ENCODE peak calls at places on chromosome 19, in eight cellular contexts. Z is HFF-Myc, A is neural progenitor cell, N is lung, S is heart left ventricle, F is choroid plexus epithelial cell, K is astrocyte of the spinal cord, H is cardiac fibroblast. P is an unnamed sample.

GRCh38 chr19:23783634-23784033 is 24.9 kb upstream of the ZNF681 start:
- DNase-seq in Z (no peak), A (no peak), N (no peak), S (no peak), F (no peak), K (no peak), H (no peak), P (no peak)

GRCh38 chr19:47357788-47358680 is 8.9 kb downstream of the DHX34 start:
- DNase-seq in Z (no peak), A (peak), N (no peak), S (no peak), F (peak), K (no peak), H (no peak), P (no peak)

GRCh38 chr19:6425732-6426686 is 1.4 kb upstream of the KHSRP start:
- DNase-seq in Z (no peak), A (no peak), N (no peak), S (no peak), F (no peak), K (no peak), H (no peak), P (peak)

GRCh38 chr19:35056513-35057063 is 15.1 kb downstream of the HPN start:
- DNase-seq in Z (no peak), A (no peak), N (no peak), S (no peak), F (no peak), K (no peak), H (no peak), P (no peak)

GRCh38 chr19:14003279-14004051 is 2.7 kb downstream of the RFX1 start:
- DNase-seq in Z (no peak), A (no peak), N (no peak), S (peak), F (no peak), K (no peak), H (peak), P (no peak)

GRCh38 chr19:2054763-2055162 is 3.7 kb upstream of the MKNK2 start:
- DNase-seq in Z (no peak), A (no peak), N (no peak), S (no peak), F (no peak), K (no peak), H (no peak), P (peak)

GRCh38 chr19:43651758-43652545 is 12.3 kb upstream of the CADM4 start:
- DNase-seq in Z (peak), A (peak), N (peak), S (peak), F (peak), K (peak), H (peak), P (peak)

GRCh38 chr19:32852216-32852615 is 17.4 kb downstream of the SLC7A9 start:
- DNase-seq in Z (no peak), A (no peak), N (no peak), S (no peak), F (no peak), K (no peak), H (no peak), P (no peak)

GRCh38 chr19:40143612-40144011 is 47.6 kb upstream of the MAP3K10 start:
- DNase-seq in Z (peak), A (no peak), N (no peak), S (no peak), F (no peak), K (no peak), H (no peak), P (no peak)

GRCh38 chr19:751501-752341 is 809 bp downstream of the MISP start:
- DNase-seq in Z (no peak), A (no peak), N (no peak), S (peak), F (peak), K (peak), H (peak), P (peak)

GRCh38 chr19:29477831-29478577 is 47.8 kb upstream of the VSTM2B start:
- DNase-seq in Z (no peak), A (no peak), N (peak), S (no peak), F (no peak), K (no peak), H (no peak), P (no peak)

GRCh38 chr19:13843104-13843921 is 33.6 kb upstream of the NANOS3 start:
- DNase-seq in Z (no peak), A (peak), N (peak), S (peak), F (no peak), K (peak), H (peak), P (peak)

GRCh38 chr19:49428547-49429451 is 3.6 kb downstream of the GFY start:
- DNase-seq in Z (no peak), A (peak), N (no peak), S (no peak), F (no peak), K (no peak), H (no peak), P (no peak)

GRCh38 chr19:44752816-44753618 is 4.5 kb downstream of the BCL3 start:
- DNase-seq in Z (no peak), A (peak), N (peak), S (peak), F (peak), K (peak), H (peak), P (peak)
- TF ChIP-seq CTCF in Z (no peak), A (no peak), N (no peak), S (peak), F (peak), K (peak), H (peak), P (no peak)

GRCh38 chr19:46326608-46327007 is 20.3 kb upstream of the PPP5C start:
- DNase-seq in Z (no peak), A (no peak), N (no peak), S (no peak), F (no peak), K (no peak), H (no peak), P (no peak)

GRCh38 chr19:46320559-46320958 is 23.7 kb downstream of the HIF3A start:
- DNase-seq in Z (no peak), A (no peak), N (no peak), S (no peak), F (no peak), K (no peak), H (no peak), P (no peak)

GRCh38 chr19:46321653-46322052 is 24.8 kb downstream of the HIF3A start:
- DNase-seq in Z (no peak), A (no peak), N (no peak), S (no peak), F (no peak), K (no peak), H (no peak), P (no peak)

GRCh38 chr19:46328079-46328478 is 18.8 kb upstream of the PPP5C start:
- DNase-seq in Z (no peak), A (no peak), N (no peak), S (no peak), F (no peak), K (no peak), H (no peak), P (no peak)

DNA sequence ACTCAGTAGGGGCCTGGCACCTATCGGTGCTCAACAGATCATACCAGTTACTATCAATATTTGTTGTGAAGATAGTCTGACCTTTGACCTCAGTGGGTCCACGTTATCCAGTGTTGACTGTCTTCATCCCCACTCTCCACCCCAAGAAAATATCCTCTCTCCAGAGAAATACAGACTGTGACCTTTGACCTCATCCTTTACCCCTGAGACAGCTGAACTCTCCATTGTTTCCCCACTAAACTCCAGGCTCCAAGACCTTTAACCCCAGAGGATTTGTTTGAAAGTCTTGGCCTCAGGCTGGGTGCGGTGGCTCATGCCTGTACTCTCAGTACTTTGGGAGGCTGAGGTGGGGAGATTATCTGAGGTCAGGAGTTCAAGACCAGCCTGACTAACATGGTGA is 22.6 kb upstream of the PPP5C start:
- DNase-seq in Z (no peak), A (no peak), N (no peak), S (no peak), F (no peak), K (no peak), H (no peak), P (no peak)
- TF ChIP-seq CTCF in Z (no peak), A (no peak), N (no peak), S (no peak), F (no peak), K (no peak), H (no peak), P (no peak)

DNA sequence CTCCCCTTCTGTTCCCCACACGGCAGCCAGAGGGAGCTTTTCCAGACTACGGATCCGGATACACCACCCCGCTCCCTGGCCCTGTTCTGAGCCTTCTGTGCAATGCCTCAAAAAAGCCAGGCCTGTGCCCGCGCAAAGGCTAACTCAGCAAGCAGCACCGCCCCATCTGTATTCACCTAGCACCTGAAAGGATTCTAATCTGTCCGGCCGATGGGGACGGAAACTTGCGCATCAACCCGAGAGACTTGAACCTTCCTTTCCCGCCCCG is 589 bp downstream of the ZBTB45 start:
- DNase-seq in Z (peak), A (peak), N (peak), S (peak), F (peak), K (peak), H (peak), P (peak)
- TF ChIP-seq CTCF in Z (peak), A (peak), N (peak), S (peak), F (peak), K (peak), H (peak), P (no peak)

GRCh38 chr19:12779162-12779993 is 4.0 kb upstream of the HOOK2 start:
- DNase-seq in Z (no peak), A (peak), N (no peak), S (peak), F (peak), K (peak), H (peak), P (peak)
- TF ChIP-seq CTCF in Z (no peak), A (peak), N (no peak), S (no peak), F (peak), K (no peak), H (peak), P (no peak)

GRCh38 chr19:42634409-42635232 is 39.9 kb upstream of the CEACAM8 start:
- DNase-seq in Z (no peak), A (peak), N (no peak), S (no peak), F (peak), K (no peak), H (peak), P (peak)
- TF ChIP-seq CTCF in Z (peak), A (peak), N (no peak), S (peak), F (peak), K (peak), H (peak), P (peak)

P was measured in MCF 10A.